ENCODE peak calls at places on chromosomes 16 and 17, in nine cellular contexts. L is fibroblast of pulmonary artery, O is mesendoderm, K is cardiac fibroblast, W is GM04504, S is AML-193, E is T-helper 22 cell, X is epithelial cell of proximal tubule, H is testis. M is an unnamed sample.

GRCh38 chr17:68701046-68701445 is 99.9 kb upstream of the FAM20A start:
- DNase-seq in L (no peak), O (peak), K (no peak), W (no peak), S (no peak), E (no peak), X (no peak), H (no peak), M (no peak)

GRCh38 chr17:15038656-15039055 is 226.5 kb downstream of the PMP22 start:
- DNase-seq in L (no peak), O (peak), K (peak), W (peak), S (no peak), E (no peak), X (no peak), H (no peak), M (no peak)

GRCh38 chr16:72876221-72876620 is 171.7 kb downstream of the ZFHX3 start:
- DNase-seq in L (peak), O (no peak), K (peak), W (peak), S (peak), E (no peak), X (no peak), H (no peak), M (peak)

GRCh38 chr16:55051571-55051970 is 120.9 kb downstream of the IRX5 start:
- DNase-seq in L (no peak), O (no peak), K (no peak), W (no peak), S (no peak), E (no peak), X (no peak), H (no peak), M (no peak)

GRCh38 chr17:29051731-29052130 is 8.8 kb downstream of the PIPOX start:
- DNase-seq in L (no peak), O (no peak), K (no peak), W (no peak), S (no peak), E (no peak), X (no peak), H (no peak), M (no peak)

GRCh38 chr16:24178496-24178895 is 77.6 kb upstream of the CACNG3 start:
- DNase-seq in L (no peak), O (peak), K (no peak), W (no peak), S (no peak), E (no peak), X (no peak), H (no peak), M (no peak)

GRCh38 chr17:18921912-18922451 is 30.0 kb upstream of the SLC5A10 start:
- DNase-seq in L (peak), O (no peak), K (peak), W (no peak), S (no peak), E (no peak), X (no peak), H (no peak), M (no peak)

GRCh38 chr17:79544142-79544914 is 66.5 kb downstream of the RBFOX3 start:
- DNase-seq in L (no peak), O (no peak), K (no peak), W (no peak), S (no peak), E (no peak), X (no peak), H (no peak), M (no peak)

GRCh38 chr17:63171428-63172205 is 205.6 kb downstream of the TANC2 start:
- DNase-seq in L (peak), O (no peak), K (peak), W (no peak), S (no peak), E (no peak), X (no peak), H (no peak), M (no peak)

GRCh38 chr16:11476676-11477075 is 110.0 kb downstream of the LITAF start:
- DNase-seq in L (no peak), O (no peak), K (no peak), W (no peak), S (no peak), E (no peak), X (no peak), H (no peak), M (no peak)

GRCh38 chr16:50251375-50252081 is 14.8 kb upstream of the ADCY7 start:
- DNase-seq in L (peak), O (no peak), K (peak), W (peak), S (no peak), E (no peak), X (no peak), H (no peak), M (no peak)

GRCh38 chr16:69522732-69523404 is 42.9 kb upstream of the NFAT5 start:
- DNase-seq in L (no peak), O (peak), K (no peak), W (no peak), S (no peak), E (no peak), X (no peak), H (peak), M (no peak)

GRCh38 chr16:82067042-82067809 is 32.2 kb downstream of the HSD17B2 start:
- DNase-seq in L (no peak), O (no peak), K (no peak), W (no peak), S (no peak), E (no peak), X (no peak), H (no peak), M (no peak)

GRCh38 chr16:14509055-14509454 is 121.0 kb downstream of the PARN start:
- DNase-seq in L (peak), O (peak), K (peak), W (no peak), S (no peak), E (no peak), X (no peak), H (no peak), M (no peak)

GRCh38 chr16:58853830-58854229 is 119.7 kb upstream of the GOT2 start:
- DNase-seq in L (no peak), O (no peak), K (no peak), W (no peak), S (no peak), E (no peak), X (no peak), H (no peak), M (no peak)

GRCh38 chr17:76353004-76353598 is 615 bp downstream of the PRPSAP1 start:
- DNase-seq in L (no peak), O (peak), K (no peak), W (no peak), S (no peak), E (peak), X (no peak), H (peak), M (peak)

GRCh38 chr17:6269474-6269873 is 165.4 kb downstream of the AIPL1 start:
- DNase-seq in L (peak), O (peak), K (peak), W (no peak), S (peak), E (no peak), X (no peak), H (peak), M (peak)

GRCh38 chr16:2775765-2776499 is 1.1 kb downstream of the ELOB start:
- DNase-seq in L (no peak), O (no peak), K (no peak), W (no peak), S (no peak), E (no peak), X (no peak), H (no peak), M (no peak)

GRCh38 chr16:14548933-14549788 is 80.9 kb downstream of the PARN start:
- DNase-seq in L (no peak), O (peak), K (no peak), W (no peak), S (no peak), E (no peak), X (no peak), H (no peak), M (no peak)

GRCh38 chr17:75625813-75626486 is 7.3 kb upstream of the SMIM5 start:
- DNase-seq in L (peak), O (peak), K (peak), W (no peak), S (peak), E (no peak), X (no peak), H (peak), M (no peak)

GRCh38 chr16:79089735-79090284 is 510.7 kb downstream of the MAF start:
- DNase-seq in L (no peak), O (no peak), K (no peak), W (no peak), S (peak), E (peak), X (no peak), H (peak), M (no peak)

GRCh38 chr17:79777166-79777843 is 643 bp upstream of the CBX2 start:
- DNase-seq in L (peak), O (peak), K (peak), W (no peak), S (peak), E (no peak), X (no peak), H (peak), M (peak)

GRCh38 chr17:44967026-44967906 is 837 bp downstream of the C1QL1 start:
- DNase-seq in L (no peak), O (no peak), K (no peak), W (no peak), S (no peak), E (no peak), X (no peak), H (no peak), M (no peak)

GRCh38 chr17:19445105-19445504 is 34.1 kb downstream of the RNF112 start:
- DNase-seq in L (no peak), O (no peak), K (no peak), W (no peak), S (no peak), E (no peak), X (no peak), H (no peak), M (no peak)

GRCh38 chr17:57143919-57144318 is 58.9 kb downstream of the AKAP1 start:
- DNase-seq in L (no peak), O (no peak), K (no peak), W (no peak), S (no peak), E (no peak), X (no peak), H (no peak), M (no peak)

GRCh38 chr17:48925251-48925990 is 17.2 kb downstream of the UBE2Z start:
- DNase-seq in L (no peak), O (no peak), K (no peak), W (no peak), S (no peak), E (no peak), X (no peak), H (no peak), M (no peak)

GRCh38 chr16:718389-718788 is 2.6 kb upstream of the ANTKMT start:
- DNase-seq in L (no peak), O (no peak), K (no peak), W (no peak), S (no peak), E (no peak), X (no peak), H (no peak), M (no peak)

GRCh38 chr16:6602401-6602800 is 730.2 kb upstream of the RBFOX1 start:
- DNase-seq in L (no peak), O (no peak), K (no peak), W (no peak), S (no peak), E (no peak), X (no peak), H (no peak), M (no peak)

GRCh38 chr16:8885674-8886592 is 3.8 kb downstream of the LITAFD start:
- DNase-seq in L (peak), O (peak), K (peak), W (no peak), S (no peak), E (no peak), X (no peak), H (no peak), M (no peak)

GRCh38 chr16:11064202-11064540 is 119.8 kb downstream of the CLEC16A start:
- DNase-seq in L (no peak), O (no peak), K (no peak), W (no peak), S (no peak), E (no peak), X (no peak), H (no peak), M (no peak)

GRCh38 chr17:40107266-40107980 is 7.0 kb upstream of the NR1D1 start:
- DNase-seq in L (peak), O (no peak), K (peak), W (no peak), S (peak), E (no peak), X (no peak), H (no peak), M (peak)

GRCh38 chr16:10897134-10897533 is 20.1 kb downstream of the CIITA start:
- DNase-seq in L (no peak), O (no peak), K (no peak), W (no peak), S (no peak), E (no peak), X (no peak), H (no peak), M (no peak)